ENCODE peak calls at places on chromosome 6, in eight cellular contexts. R is CD4-positive, CD25-positive, alpha-beta regulatory T cell; W is CD8-positive, alpha-beta memory T cell; H is CD4-positive, alpha-beta memory T cell; O is GM12865; I is psoas muscle; F is IMR-90; M is colonic mucosa. D is an unnamed sample.

GRCh38 chr6:167130712-167131684 is 8.1 kb downstream of the CCR6 start:
- DNase-seq in R (peak; percentile 67), W (no peak), H (no peak), O (no peak), I (no peak), F (no peak), M (no peak), D (peak; percentile 55)

GRCh38 chr6:142051404-142051803 is 81.3 kb upstream of the GJE1 start:
- DNase-seq in R (no peak), W (no peak), H (no peak), O (no peak), I (no peak), F (no peak), M (no peak), D (no peak)

GRCh38 chr6:131694832-131695426 is 6.3 kb downstream of the OR2A4 start:
- DNase-seq in R (no peak), W (no peak), H (peak; percentile 12), O (peak; percentile 49), I (no peak), F (peak; percentile 79), M (peak; percentile 49), D (peak; percentile 68)

GRCh38 chr6:3147914-3148757 is 9.2 kb downstream of the TUBB2A start:
- DNase-seq in R (no peak), W (no peak), H (no peak), O (no peak), I (no peak), F (no peak), M (no peak), D (no peak)

GRCh38 chr6:140546640-140547039 is 1172.2 kb upstream of the CITED2 start:
- DNase-seq in R (no peak), W (no peak), H (no peak), O (no peak), I (no peak), F (peak; percentile 58), M (no peak), D (no peak)

GRCh38 chr6:5570641-5571040 is 309.3 kb downstream of the FARS2 start:
- DNase-seq in R (no peak), W (no peak), H (no peak), O (no peak), I (no peak), F (no peak), M (no peak), D (no peak)

GRCh38 chr6:137806914-137807682 is 60.0 kb upstream of the TNFAIP3 start:
- DNase-seq in R (no peak), W (no peak), H (no peak), O (no peak), I (no peak), F (no peak), M (no peak), D (no peak)

GRCh38 chr6:152338335-152339125 is 298.6 kb downstream of the SYNE1 start:
- DNase-seq in R (peak; percentile 42), W (peak; percentile 71), H (peak; percentile 44), O (peak; percentile 48), I (peak; percentile 78), F (peak; percentile 21), M (peak; percentile 41), D (no peak)

GRCh38 chr6:91082311-91082803 is 495.5 kb upstream of the MAP3K7 start:
- DNase-seq in R (no peak), W (no peak), H (no peak), O (no peak), I (no peak), F (peak; percentile 40), M (no peak), D (no peak)

GRCh38 chr6:49499623-49500022 is at the start of gene GLYATL3:
- DNase-seq in R (no peak), W (no peak), H (no peak), O (no peak), I (no peak), F (no peak), M (no peak), D (no peak)

GRCh38 chr6:11152581-11152980 is 41.1 kb upstream of the ERVFRD-1 start:
- DNase-seq in R (no peak), W (no peak), H (no peak), O (no peak), I (no peak), F (no peak), M (no peak), D (no peak)

GRCh38 chr6:168884646-168885086 is 369.0 kb downstream of the THBS2 start:
- DNase-seq in R (peak; percentile 77), W (peak; percentile 79), H (peak; percentile 82), O (peak; percentile 21), I (peak; percentile 83), F (peak; percentile 5), M (peak; percentile 75), D (no peak)

GRCh38 chr6:44631968-44632367 is 244.5 kb downstream of the CDC5L start:
- DNase-seq in R (no peak), W (no peak), H (no peak), O (peak; percentile 15), I (no peak), F (no peak), M (no peak), D (no peak)

GRCh38 chr6:131976545-131977061 is 25.4 kb upstream of the CCN2 start:
- DNase-seq in R (no peak), W (no peak), H (no peak), O (no peak), I (no peak), F (peak; percentile 38), M (no peak), D (no peak)

DNA sequence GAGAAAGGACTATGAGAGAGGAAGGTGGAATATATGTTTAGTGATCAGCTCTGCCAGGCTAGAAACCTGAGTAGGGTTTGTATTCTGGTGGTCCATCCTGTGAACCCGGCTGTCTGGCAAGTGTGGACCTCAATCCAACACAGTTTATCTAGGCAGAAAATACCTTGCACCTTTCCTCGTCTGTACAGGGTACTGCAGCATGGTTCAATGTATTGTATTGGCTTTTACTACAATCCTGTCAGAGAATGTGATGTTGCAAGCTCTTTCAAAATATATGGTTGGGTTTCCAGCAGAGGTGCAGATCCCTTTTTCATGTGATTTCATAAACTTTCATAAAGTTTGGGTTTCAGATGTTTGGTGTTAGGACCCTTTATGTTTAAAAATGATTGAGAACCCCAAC is 106.7 kb downstream of the RTN4IP1 start:
- DNase-seq in R (no peak), W (no peak), H (no peak), O (peak; percentile 48), I (no peak), F (no peak), M (no peak), D (no peak)
- H3K4me3 ChIP-seq in R (peak overlapping the region; percentile 100), W (peak overlapping the region; percentile 73), H (peak overlapping the region; percentile 67), O (peak overlapping the region; percentile 89), I (no peak overlapping the region), F (no peak overlapping the region), M (no peak overlapping the region), D (peak overlapping the region; percentile 24)

DNA sequence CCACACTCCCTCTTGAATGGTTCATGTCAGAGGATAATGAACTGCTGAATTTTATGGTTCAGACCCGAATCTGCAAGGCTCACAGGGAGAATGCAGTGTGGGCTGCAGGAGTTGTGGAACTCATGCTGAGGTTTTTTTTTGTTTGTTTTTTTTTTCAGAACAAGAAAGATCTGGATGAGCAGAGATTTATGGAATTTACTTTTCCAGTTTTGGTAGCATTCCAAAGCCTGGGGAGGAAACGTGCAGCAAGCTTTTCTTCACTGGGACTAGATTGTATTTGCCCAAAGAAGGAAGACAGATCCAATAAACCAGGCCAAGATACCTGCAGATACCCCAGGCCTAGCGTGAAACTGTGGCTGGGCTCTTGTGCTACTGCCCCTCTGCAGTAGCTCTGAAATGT is 223.9 kb upstream of the TAB2 start:
- DNase-seq in R (no peak), W (no peak), H (no peak), O (no peak), I (no peak), F (peak; percentile 75), M (no peak), D (no peak)
- H3K4me3 ChIP-seq in R (peak overlapping the region; percentile 75), W (no peak overlapping the region), H (no peak overlapping the region), O (no peak overlapping the region), I (no peak overlapping the region), F (no peak overlapping the region), M (no peak overlapping the region), D (no peak overlapping the region)

DNA sequence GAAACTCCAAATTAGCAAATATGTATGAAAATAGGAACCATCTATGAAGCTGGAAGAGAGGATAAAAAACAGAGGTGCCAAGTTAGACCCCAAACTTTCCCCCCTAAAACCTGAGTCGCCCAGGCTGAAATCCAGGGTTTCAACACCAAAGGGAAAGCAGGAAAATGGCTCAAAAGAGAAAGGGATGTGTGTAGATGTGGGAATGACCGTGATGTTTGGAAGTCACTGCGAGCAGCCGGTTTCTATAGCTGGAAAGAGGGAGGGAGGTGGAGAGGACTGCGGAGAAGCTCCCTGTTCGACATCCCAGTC is 4.5 kb downstream of the RING1 start:
- DNase-seq in R (no peak), W (peak; percentile 3), H (no peak), O (no peak), I (no peak), F (no peak), M (no peak), D (no peak)
- H3K4me3 ChIP-seq in R (no peak overlapping the region), W (no peak overlapping the region), H (no peak overlapping the region), O (no peak overlapping the region), I (peak overlapping the region; percentile 67), F (peak overlapping the region; percentile 59), M (peak overlapping the region; percentile 7), D (peak overlapping the region; percentile 41)

DNA sequence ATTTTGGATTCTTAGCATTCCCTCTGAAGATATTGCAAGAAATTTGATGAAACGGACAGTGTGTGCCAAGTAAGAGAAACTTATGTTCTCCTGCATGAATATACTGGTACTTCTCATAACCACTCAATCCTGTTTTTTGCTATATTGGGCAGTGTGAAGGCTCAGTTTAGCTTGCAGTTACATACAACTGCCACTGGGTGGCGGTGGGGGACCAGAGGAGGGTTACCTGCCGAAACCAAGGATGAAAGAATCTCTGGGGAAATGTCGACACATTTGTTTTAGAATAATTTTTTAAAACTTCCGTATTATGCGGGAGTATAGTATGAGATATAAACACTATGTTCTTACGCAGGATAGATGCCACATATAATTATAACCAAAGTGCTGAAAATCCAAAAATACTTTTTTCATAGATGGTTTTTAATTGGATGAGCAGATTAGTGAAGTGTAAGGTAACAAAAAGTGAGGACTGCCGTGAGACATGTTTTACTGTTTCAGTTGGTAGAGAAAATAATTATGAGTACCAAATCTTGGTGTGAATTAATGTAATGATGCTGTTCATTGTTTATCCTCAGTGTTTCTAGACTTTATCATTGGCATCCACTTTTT is 9.7 kb downstream of the TRMT11 start:
- DNase-seq in R (peak; percentile 73), W (peak; percentile 74), H (peak; percentile 68), O (peak; percentile 75), I (peak; percentile 73), F (peak; percentile 60), M (peak; percentile 77), D (peak; percentile 33)
- H3K4me3 ChIP-seq in R (peak overlapping the region; percentile 61), W (no peak overlapping the region), H (no peak overlapping the region), O (peak overlapping the region; percentile 21), I (no peak overlapping the region), F (no peak overlapping the region), M (no peak overlapping the region), D (no peak overlapping the region)

DNA sequence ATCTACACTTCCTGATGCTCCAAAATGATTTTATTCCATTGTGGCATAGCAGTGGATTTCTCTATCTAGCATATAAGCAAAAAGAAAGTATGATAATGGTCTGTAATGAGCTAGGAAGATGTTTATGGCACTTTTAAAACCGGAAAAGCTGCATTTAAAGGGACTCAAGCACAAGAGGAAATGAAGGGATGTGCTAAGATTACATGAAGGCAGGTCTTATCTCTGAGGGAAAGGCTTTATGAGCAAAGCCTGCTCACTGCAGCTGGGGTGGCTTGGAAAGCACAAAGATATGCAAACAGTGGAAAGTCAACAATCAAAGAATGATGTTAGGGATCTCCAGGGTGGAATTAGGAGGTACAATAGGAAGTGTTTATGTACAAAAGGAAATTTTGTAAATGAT is 138.2 kb downstream of the TENT5A start:
- DNase-seq in R (no peak), W (no peak), H (no peak), O (no peak), I (no peak), F (peak; percentile 85), M (peak; percentile 61), D (no peak)
- H3K4me3 ChIP-seq in R (no peak overlapping the region), W (no peak overlapping the region), H (no peak overlapping the region), O (no peak overlapping the region), I (no peak overlapping the region), F (no peak overlapping the region), M (no peak overlapping the region), D (no peak overlapping the region)